ENCODE peak calls at places on chromosomes 7 and 10, in five cellular contexts. R is PC-3, M is Panc1, G is body of pancreas, T is neural progenitor cell. I is an unnamed sample.

GRCh38 chr10:83078160-83078559 is 1061.1 kb upstream of the GHITM start:
- DNase-seq in R (peak; percentile 1), M (no peak), G (no peak), T (peak; percentile 4), I (no peak)

GRCh38 chr7:39145283-39145682 is 167.6 kb downstream of the POU6F2 start:
- DNase-seq in R (no peak), M (no peak), G (no peak), T (no peak), I (no peak)

GRCh38 chr7:956031-956430 is 1.6 kb upstream of the ADAP1 start:
- DNase-seq in R (no peak), M (no peak), G (no peak), T (no peak), I (no peak)

GRCh38 chr7:25840209-25840792 is 311.7 kb upstream of the NFE2L3 start:
- DNase-seq in R (no peak), M (no peak), G (no peak), T (no peak), I (no peak)

GRCh38 chr7:4631664-4632171 is 50.4 kb upstream of the FOXK1 start:
- DNase-seq in R (peak; percentile 79), M (peak; percentile 94), G (peak; percentile 48), T (peak; percentile 90), I (peak; percentile 81)

GRCh38 chr10:97042716-97043562 is 142.8 kb downstream of the SLIT1 start:
- DNase-seq in R (no peak), M (no peak), G (no peak), T (no peak), I (no peak)

GRCh38 chr10:62083868-62084267 is 182.4 kb downstream of the ARID5B start:
- DNase-seq in R (peak; percentile 85), M (no peak), G (peak; percentile 43), T (no peak), I (peak; percentile 38)

GRCh38 chr7:43700059-43700501 is 29.2 kb downstream of the COA1 start:
- DNase-seq in R (peak; percentile 80), M (peak; percentile 42), G (no peak), T (peak; percentile 26), I (no peak)

GRCh38 chr7:73503229-73503628 is 18.9 kb downstream of the BAZ1B start:
- DNase-seq in R (no peak), M (no peak), G (no peak), T (no peak), I (no peak)

GRCh38 chr7:1175967-1176851 is 16.2 kb upstream of the ZFAND2A start:
- DNase-seq in R (peak; percentile 88), M (peak; percentile 72), G (peak; percentile 89), T (peak; percentile 83), I (peak; percentile 94)

GRCh38 chr10:35950221-35950620 is 308.1 kb upstream of the FZD8 start:
- DNase-seq in R (no peak), M (no peak), G (no peak), T (no peak), I (no peak)

GRCh38 chr7:95933618-95934017 is 161.3 kb downstream of the DYNC1I1 start:
- DNase-seq in R (no peak), M (no peak), G (no peak), T (no peak), I (no peak)

GRCh38 chr10:97825020-97825739 is 24.5 kb upstream of the GOLGA7B start:
- DNase-seq in R (no peak), M (no peak), G (no peak), T (no peak), I (no peak)

GRCh38 chr10:90930070-90930837 is 9.4 kb upstream of the ANKRD1 start:
- DNase-seq in R (peak; percentile 84), M (no peak), G (no peak), T (peak; percentile 74), I (no peak)

GRCh38 chr7:130141161-130141857 is 63.9 kb downstream of the TMEM209 start:
- DNase-seq in R (no peak), M (no peak), G (peak; percentile 66), T (peak; percentile 93), I (peak; percentile 87)

GRCh38 chr7:27209933-27210440 is 10.1 kb upstream of the HOXA13 start:
- DNase-seq in R (no peak), M (no peak), G (no peak), T (no peak), I (no peak)

GRCh38 chr10:119090968-119091367 is 10.4 kb upstream of the EIF3A start:
- DNase-seq in R (peak; percentile 91), M (no peak), G (no peak), T (no peak), I (peak; percentile 64)

GRCh38 chr10:88931548-88931947 is 21.0 kb downstream of the ACTA2 start:
- DNase-seq in R (no peak), M (no peak), G (no peak), T (no peak), I (no peak)

GRCh38 chr7:70193514-70193913 is 595.2 kb downstream of the AUTS2 start:
- DNase-seq in R (no peak), M (no peak), G (no peak), T (no peak), I (no peak)

GRCh38 chr7:100053201-100053600 is 3.6 kb downstream of the ZSCAN21 start:
- DNase-seq in R (peak; percentile 85), M (peak; percentile 46), G (peak; percentile 71), T (peak; percentile 23), I (peak; percentile 60)

GRCh38 chr7:51022821-51023220 is 240.1 kb upstream of the GRB10 start:
- DNase-seq in R (no peak), M (no peak), G (no peak), T (no peak), I (no peak)

GRCh38 chr7:153276394-153276793 is 516.8 kb downstream of the ACTR3B start:
- DNase-seq in R (no peak), M (no peak), G (no peak), T (no peak), I (no peak)

GRCh38 chr10:120963053-120963533 is 111.9 kb downstream of the WDR11 start:
- DNase-seq in R (no peak), M (no peak), G (no peak), T (peak; percentile 85), I (peak; percentile 31)

GRCh38 chr10:31701546-31701945 is 227.1 kb downstream of the ARHGAP12 start:
- DNase-seq in R (no peak), M (no peak), G (no peak), T (no peak), I (no peak)

GRCh38 chr10:31698169-31698890 is 230.3 kb downstream of the ARHGAP12 start:
- DNase-seq in R (peak; percentile 1), M (no peak), G (no peak), T (no peak), I (peak; percentile 42)

GRCh38 chr10:31702005-31702404 is 226.6 kb downstream of the ARHGAP12 start:
- DNase-seq in R (no peak), M (no peak), G (no peak), T (no peak), I (no peak)

GRCh38 chr10:31697271-31698168 is 231.1 kb downstream of the ARHGAP12 start:
- DNase-seq in R (peak; percentile 9), M (no peak), G (peak; percentile 26), T (no peak), I (peak; percentile 55)

DNA sequence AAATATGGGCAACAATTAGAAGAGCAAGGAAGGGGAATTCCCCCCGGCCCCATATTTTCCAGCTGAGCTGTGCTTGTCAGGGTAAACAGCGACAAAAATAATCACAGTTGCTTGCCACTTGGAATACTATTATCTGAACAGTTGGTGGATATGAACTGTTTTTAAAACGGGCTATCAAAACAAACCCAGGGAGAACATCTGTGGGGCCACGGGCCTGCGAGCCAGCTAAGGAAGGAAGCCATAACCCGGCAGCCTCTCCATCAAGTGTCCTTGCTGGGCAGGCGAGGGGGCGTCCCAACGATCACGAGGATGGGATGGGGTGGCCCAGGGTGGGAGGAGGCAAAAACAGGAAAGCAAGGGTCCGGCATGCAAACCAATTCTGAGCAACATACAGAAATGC is 228.4 kb downstream of the ARHGAP12 start:
- DNase-seq in R (no peak), M (no peak), G (no peak), T (no peak), I (no peak)
- H3K4me3 ChIP-seq in R (no peak overlapping the region), M (no peak overlapping the region), G (no peak overlapping the region), T (no peak overlapping the region), I (no peak overlapping the region)

GRCh38 chr10:69960606-69961167 is 92.0 kb upstream of the MACROH2A2 start:
- DNase-seq in R (no peak), M (no peak), G (no peak), T (no peak), I (peak; percentile 2)

GRCh38 chr10:69961864-69962745 is 90.5 kb upstream of the MACROH2A2 start:
- DNase-seq in R (no peak), M (no peak), G (no peak), T (no peak), I (peak; percentile 22)

GRCh38 chr10:69959911-69960310 is 92.7 kb upstream of the MACROH2A2 start:
- DNase-seq in R (no peak), M (no peak), G (no peak), T (no peak), I (peak; percentile 8)

GRCh38 chr10:69962746-69963135 is 89.9 kb upstream of the MACROH2A2 start:
- DNase-seq in R (no peak), M (no peak), G (no peak), T (no peak), I (no peak)

GRCh38 chr10:69961168-69961863 is 91.3 kb upstream of the MACROH2A2 start:
- DNase-seq in R (peak; percentile 32), M (no peak), G (no peak), T (peak; percentile 20), I (peak; percentile 16)
- TF ChIP-seq CTCF in R (peak; percentile 89), M (peak; percentile 79), G (no peak), T (peak; percentile 54), I (peak; percentile 21)

DNA sequence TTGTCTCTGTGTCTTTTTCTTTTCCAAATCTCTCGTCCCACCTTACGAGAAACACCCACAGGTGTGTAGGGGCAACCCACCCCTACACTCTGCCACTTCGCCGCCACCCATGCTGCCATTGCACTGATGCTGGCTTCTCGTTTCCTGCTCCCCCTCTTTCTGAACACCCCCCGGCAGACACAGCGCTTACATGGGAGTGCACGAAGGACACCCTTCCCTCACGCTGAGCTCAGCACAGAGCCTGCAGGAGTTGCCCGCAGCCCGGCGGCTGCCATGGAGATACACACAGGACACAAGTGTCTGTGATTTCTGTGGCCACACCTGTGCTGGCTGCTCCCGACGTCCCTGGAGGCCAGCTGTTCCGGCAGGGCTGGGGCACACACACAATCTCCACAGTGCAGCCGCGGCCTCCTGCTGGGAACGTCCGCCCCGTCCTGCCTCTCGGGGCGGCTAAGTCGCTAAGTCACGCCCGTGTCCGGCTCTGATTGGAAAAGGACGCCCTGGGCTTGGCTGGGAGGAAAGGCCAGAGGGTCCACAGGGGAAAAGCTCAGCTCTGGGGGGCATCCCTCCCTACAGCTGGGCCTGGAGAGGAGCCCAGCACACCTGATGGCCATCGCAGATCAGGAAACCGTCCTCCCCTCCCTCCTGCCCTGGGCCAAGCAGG is 349.8 kb downstream of the PTPRN2 start:
- DNase-seq in R (peak; percentile 23), M (no peak), G (no peak), T (no peak), I (no peak)
- H3K9me3 ChIP-seq in R (no peaks in the 10 kb centered on the region), M (no peaks in the 10 kb centered on the region), G (no peaks in the 10 kb centered on the region), T (no peaks in the 10 kb centered on the region), I (no peaks in the 10 kb centered on the region)

GRCh38 chr10:28903716-28904115 is 226.4 kb downstream of the BAMBI start:
- DNase-seq in R (peak; percentile 44), M (no peak), G (no peak), T (no peak), I (no peak)

GRCh38 chr10:28903063-28903462 is 225.7 kb downstream of the BAMBI start:
- DNase-seq in R (no peak), M (no peak), G (no peak), T (no peak), I (no peak)

GRCh38 chr10:28892818-28893547 is 215.7 kb downstream of the BAMBI start:
- DNase-seq in R (peak; percentile 68), M (no peak), G (no peak), T (no peak), I (no peak)

GRCh38 chr10:28902215-28902614 is 224.9 kb downstream of the BAMBI start:
- DNase-seq in R (no peak), M (no peak), G (no peak), T (no peak), I (no peak)

GRCh38 chr10:28897617-28898464 is 220.5 kb downstream of the BAMBI start:
- DNase-seq in R (no peak), M (no peak), G (no peak), T (peak; percentile 86), I (no peak)
- H3K4me3 ChIP-seq in R (no peak overlapping the region), M (no peak overlapping the region), G (no peak overlapping the region), T (no peak overlapping the region), I (no peak overlapping the region)